ENCODE peak calls at places on chromosomes 6 and 20, in five cellular contexts. G is OCI-LY7, W is NCI-H774, P is amniotic stem cell, C is fibroblast of the aortic adventitia. Z is an unnamed sample.

GRCh38 chr6:31412506-31412905 is 9.1 kb downstream of the MICA start:
- DNase-seq in G (no peak), W (no peak), P (no peak), C (no peak), Z (no peak)

GRCh38 chr6:136113736-136114173 is 136.4 kb downstream of the MTFR2 start:
- DNase-seq in G (no peak), W (peak), P (peak), C (peak), Z (peak)

GRCh38 chr6:46715106-46715505 is 20.1 kb downstream of the PLA2G7 start:
- DNase-seq in G (no peak), W (no peak), P (no peak), C (no peak), Z (peak)

GRCh38 chr6:130913119-130913518 is 85.9 kb downstream of the SMLR1 start:
- DNase-seq in G (no peak), W (no peak), P (no peak), C (no peak), Z (no peak)

GRCh38 chr20:61742097-61742805 is 323.4 kb downstream of the TAF4 start:
- DNase-seq in G (peak), W (no peak), P (no peak), C (no peak), Z (no peak)

GRCh38 chr20:31869673-31869941 is 720 bp downstream of the DUSP15 start:
- DNase-seq in G (no peak), W (no peak), P (no peak), C (no peak), Z (no peak)

GRCh38 chr6:2450546-2450945 is 205.1 kb upstream of the GMDS start:
- DNase-seq in G (no peak), W (peak), P (no peak), C (no peak), Z (no peak)

GRCh38 chr6:3778701-3779573 is 27.4 kb upstream of the PXDC1 start:
- DNase-seq in G (no peak), W (no peak), P (no peak), C (no peak), Z (no peak)

GRCh38 chr20:63829943-63830820 is 882 bp downstream of the ZBTB46 start:
- DNase-seq in G (no peak), W (no peak), P (no peak), C (no peak), Z (no peak)

GRCh38 chr20:31560900-31561598 is 44.0 kb upstream of the ID1 start:
- DNase-seq in G (no peak), W (no peak), P (peak), C (peak), Z (peak)

GRCh38 chr6:39790772-39791171 is 1.4 kb upstream of the DAAM2 start:
- DNase-seq in G (no peak), W (no peak), P (no peak), C (no peak), Z (peak)

GRCh38 chr6:95866732-95867131 is 149.0 kb upstream of the FUT9 start:
- DNase-seq in G (peak), W (no peak), P (no peak), C (no peak), Z (no peak)

GRCh38 chr6:163354085-163354484 is 60.4 kb upstream of the QKI start:
- DNase-seq in G (no peak), W (no peak), P (no peak), C (peak), Z (peak)

GRCh38 chr6:91573826-91574416 is 987.0 kb upstream of the MAP3K7 start:
- DNase-seq in G (peak), W (no peak), P (no peak), C (no peak), Z (no peak)

GRCh38 chr6:10534418-10534760 is 13.2 kb downstream of the GCNT2 start:
- DNase-seq in G (peak), W (no peak), P (no peak), C (no peak), Z (no peak)

GRCh38 chr20:8932192-8933150 is 136.4 kb upstream of the PLCB4 start:
- DNase-seq in G (no peak), W (no peak), P (peak), C (no peak), Z (peak)

GRCh38 chr6:44471271-44471981 is 83.9 kb downstream of the CDC5L start:
- DNase-seq in G (no peak), W (no peak), P (no peak), C (no peak), Z (no peak)

Z was measured in astrocyte.